ENCODE peak calls at places on chromosomes 11 and 22, in ten cellular contexts. A is epithelial cell of prostate, J is putamen, C is kidney epithelial cell, R is activated gamma-delta T cell treated with Interleukin-2 at 50 U/mL for 16 hours, D is NCI-H187, U is HCEC 1CT, W is astrocyte of the spinal cord, V is mucosa of gallbladder, I is thoracic aorta. O is an unnamed sample.

GRCh38 chr11:25766332-25767015 is 565.5 kb upstream of the ANO3 start:
- DNase-seq in W (peak; percentile 3), V (no peak), J (no peak), R (no peak), C (no peak), D (no peak), U (peak; percentile 52), I (no peak), A (peak; percentile 6), O (no peak)

GRCh38 chr22:27270818-27271510 is 530.6 kb downstream of the MN1 start:
- DNase-seq in C (no peak), I (no peak), U (no peak), R (no peak), J (peak; percentile 74), W (no peak), D (no peak), V (no peak), A (no peak), O (no peak)

GRCh38 chr22:48954781-48955311 is 872.8 kb downstream of the BRD1 start:
- DNase-seq in I (no peak), D (no peak), C (no peak), J (no peak), V (peak; percentile 9), W (no peak), R (peak; percentile 0), A (no peak), U (no peak), O (peak; percentile 43)

GRCh38 chr22:49676783-49677494 is 150.7 kb downstream of the BRD1 start:
- DNase-seq in D (no peak), C (no peak), U (no peak), W (no peak), I (no peak), A (no peak), J (no peak), R (no peak), V (no peak), O (no peak)

GRCh38 chr11:8209208-8209807 is 40.5 kb upstream of the RIC3 start:
- DNase-seq in V (peak; percentile 17), I (no peak), R (no peak), W (no peak), U (no peak), A (no peak), C (no peak), J (no peak), D (no peak), O (no peak)

GRCh38 chr22:48772286-48772907 is 1055.3 kb downstream of the BRD1 start:
- DNase-seq in A (no peak), D (no peak), R (no peak), C (no peak), J (no peak), I (no peak), W (no peak), V (no peak), U (no peak), O (no peak)

GRCh38 chr22:38347181-38347943 is 30.1 kb upstream of the CSNK1E start:
- DNase-seq in I (no peak), U (no peak), W (no peak), R (no peak), A (no peak), C (no peak), J (no peak), D (no peak), V (peak; percentile 8), O (peak; percentile 39)

GRCh38 chr11:3627291-3627690 is 14.5 kb downstream of the ART5 start:
- DNase-seq in R (no peak), I (no peak), U (peak; percentile 80), A (no peak), J (no peak), C (peak; percentile 84), W (peak; percentile 16), V (no peak), D (no peak), O (no peak)

GRCh38 chr11:64396079-64396591 is 37.2 kb downstream of the RPS6KA4 start:
- DNase-seq in U (no peak), A (no peak), C (no peak), I (no peak), V (no peak), J (no peak), W (no peak), D (no peak), R (no peak), O (no peak)

GRCh38 chr11:95592455-95592854 is 197.1 kb downstream of the FAM76B start:
- DNase-seq in A (no peak), V (no peak), U (no peak), D (no peak), W (peak; percentile 54), J (no peak), R (no peak), I (no peak), C (no peak), O (no peak)

GRCh38 chr11:61955031-61955415 is 4.9 kb downstream of the BEST1 start:
- DNase-seq in R (no peak), I (no peak), C (no peak), W (peak; percentile 53), D (no peak), V (no peak), J (no peak), U (peak; percentile 88), A (no peak), O (no peak)

O was measured in ureter.